ENCODE peak calls at places on chromosomes 1 and 21, in nine cellular contexts. S is Right ventricle myocardium superior, Z is AG08395, W is cardiac fibroblast, A is SW 1271, P is NCI-H1694, U is T follicular helper cell, C is foreskin fibroblast, Y is HuH-7. Q is an unnamed sample.
A peak's percentile ranks its signal among the peaks of the same experiment; 100 is the strongest.

GRCh38 chr1:27166351-27166802 is 11.5 kb upstream of the SLC9A1 start:
- DNase-seq in Z (peak; percentile 43), S (no peak), Y (no peak), C (peak; percentile 50), U (no peak), W (peak; percentile 48), A (no peak), P (no peak), Q (no peak)

GRCh38 chr21:44931501-44932365 is 8.1 kb upstream of the SLX9 start:
- DNase-seq in Y (peak; percentile 48), A (no peak), S (no peak), C (no peak), Z (no peak), U (no peak), P (no peak), W (no peak), Q (peak; percentile 31)

GRCh38 chr1:116501041-116501869 is 69.6 kb downstream of the CD58 start:
- DNase-seq in U (no peak), Y (no peak), Z (no peak), P (no peak), C (peak; percentile 41), A (no peak), W (no peak), S (no peak), Q (no peak)

GRCh38 chr21:42819861-42820512 is 59.4 kb downstream of the WDR4 start:
- DNase-seq in W (no peak), Y (no peak), Z (no peak), A (no peak), U (no peak), S (no peak), C (no peak), P (no peak), Q (no peak)

GRCh38 chr1:51897699-51898031 is 19.1 kb upstream of the NRDC start:
- DNase-seq in C (peak; percentile 93), Z (peak; percentile 76), U (no peak), W (peak; percentile 94), S (no peak), P (no peak), A (peak; percentile 36), Y (no peak), Q (no peak)

GRCh38 chr1:43991476-43992231 is at the start of gene CCDC24:
- DNase-seq in S (peak; percentile 92), C (peak; percentile 92), Y (peak; percentile 88), A (peak; percentile 34), P (peak; percentile 30), U (peak; percentile 61), Z (peak; percentile 94), W (peak; percentile 77), Q (peak; percentile 91)

GRCh38 chr1:234608720-234609527 is 1.1 kb downstream of the IRF2BP2 start:
- DNase-seq in P (no peak), Z (no peak), U (peak; percentile 67), C (peak; percentile 70), A (no peak), W (peak; percentile 50), Y (no peak), S (peak; percentile 71), Q (peak; percentile 72)

GRCh38 chr1:78038071-78038470 is 7.7 kb upstream of the GIPC2 start:
- DNase-seq in A (no peak), Y (no peak), U (no peak), Z (no peak), C (peak; percentile 58), P (no peak), W (peak; percentile 69), S (no peak), Q (no peak)

GRCh38 chr1:114505148-114505561 is 5.8 kb downstream of the TRIM33 start:
- DNase-seq in U (no peak), Y (no peak), A (no peak), S (no peak), C (no peak), P (no peak), Z (no peak), W (no peak), Q (no peak)

GRCh38 chr1:3217096-3217724 is 148.2 kb downstream of the PRDM16 start:
- DNase-seq in S (no peak), C (no peak), U (no peak), W (no peak), P (no peak), Y (no peak), Z (no peak), A (no peak), Q (no peak)

GRCh38 chr1:60978421-60979357 is 103.7 kb upstream of the NFIA start:
- DNase-seq in P (no peak), W (peak; percentile 65), A (no peak), S (no peak), U (peak; percentile 21), Z (peak; percentile 47), Y (peak; percentile 34), C (peak; percentile 74), Q (peak; percentile 42)

GRCh38 chr1:244970236-244970652 is 105.9 kb upstream of the HNRNPU start:
- DNase-seq in S (peak; percentile 90), P (peak; percentile 72), Y (peak; percentile 70), A (peak; percentile 74), W (peak; percentile 80), Z (peak; percentile 28), U (no peak), C (peak; percentile 85), Q (peak; percentile 90)

GRCh38 chr1:99969260-99969728 is 502 bp upstream of the SLC35A3 start:
- DNase-seq in U (no peak), Y (peak; percentile 14), S (no peak), Z (no peak), P (no peak), W (no peak), C (no peak), A (no peak), Q (no peak)

GRCh38 chr21:45224189-45224938 is 63.3 kb downstream of the POFUT2 start:
- DNase-seq in W (peak; percentile 18), A (no peak), U (peak; percentile 11), Y (no peak), S (no peak), C (no peak), P (no peak), Z (no peak), Q (no peak)

GRCh38 chr1:170377896-170378634 is 153.9 kb upstream of the GORAB start:
- DNase-seq in W (peak; percentile 12), C (peak; percentile 38), Z (no peak), Y (no peak), U (no peak), A (no peak), P (no peak), S (no peak), Q (no peak)

GRCh38 chr1:228445867-228446584 is 29.4 kb upstream of the TRIM17 start:
- DNase-seq in U (no peak), W (peak; percentile 50), Y (peak; percentile 94), A (no peak), Z (peak; percentile 66), P (no peak), S (peak; percentile 47), C (peak; percentile 74), Q (no peak)

GRCh38 chr1:90708826-90709225 is 8.3 kb downstream of the BARHL2 start:
- DNase-seq in C (no peak), S (no peak), Z (no peak), Y (no peak), W (no peak), U (no peak), A (no peak), P (no peak), Q (no peak)

GRCh38 chr1:113542221-113542701 is 151.9 kb downstream of the MAGI3 start:
- DNase-seq in Z (peak; percentile 54), Y (no peak), S (no peak), C (peak; percentile 91), W (peak; percentile 88), A (no peak), P (no peak), U (no peak), Q (no peak)

GRCh38 chr1:246748867-246749266 is 24.7 kb downstream of the SCCPDH start:
- DNase-seq in C (peak; percentile 49), P (no peak), S (no peak), A (no peak), Z (no peak), W (peak; percentile 25), U (no peak), Y (no peak), Q (no peak)

GRCh38 chr1:36536727-36537126 is 54.0 kb upstream of the CSF3R start:
- DNase-seq in A (no peak), Z (no peak), P (no peak), Y (no peak), W (no peak), S (no peak), U (no peak), C (no peak), Q (no peak)

GRCh38 chr1:226677121-226678020 is 61.7 kb downstream of the ITPKB start:
- DNase-seq in P (peak; percentile 86), U (peak; percentile 77), Y (no peak), C (peak; percentile 90), S (peak; percentile 90), Z (peak; percentile 96), A (no peak), W (peak; percentile 73), Q (peak; percentile 87)

GRCh38 chr1:206829875-206830274 is 35.5 kb upstream of the IL20 start:
- DNase-seq in A (no peak), Y (no peak), P (no peak), C (no peak), Z (no peak), U (no peak), S (no peak), W (no peak), Q (no peak)

GRCh38 chr1:7570311-7570710 is 200.8 kb upstream of the VAMP3 start:
- DNase-seq in W (no peak), Z (no peak), U (no peak), Y (no peak), P (no peak), S (peak; percentile 22), C (no peak), A (no peak), Q (no peak)

GRCh38 chr1:244836135-244836521 is 670 bp downstream of the COX20 start:
- DNase-seq in Z (peak; percentile 35), A (peak; percentile 21), Y (peak; percentile 37), P (no peak), W (peak; percentile 49), S (no peak), U (no peak), C (peak; percentile 64), Q (no peak)

GRCh38 chr1:164688791-164689190 is 129.8 kb downstream of the PBX1 start:
- DNase-seq in A (no peak), P (no peak), U (no peak), Z (no peak), W (no peak), Y (no peak), S (no peak), C (no peak), Q (no peak)